ENCODE peak calls at places on chromosomes 13 and 19, in seven cellular contexts. One of them, this sample, is unnamed.
A peak's percentile ranks its signal among the peaks of the same experiment; 100 is the strongest.

GRCh38 chr13:19089315-19089714 is 92.3 kb downstream of the TUBA3C start:
- DNase-seq in HCT116: no peak
- DNase-seq in SK-N-SH: peak; percentile 39
- DNase-seq in NT2/D1: peak; percentile 20
- DNase-seq in K562: peak; percentile 21
- DNase-seq in H1: no peak
- DNase-seq in HepG2: peak; percentile 9
- DNase-seq in this sample: no peak

GRCh38 chr19:51368366-51369282 is at the start of gene CLDND2:
- DNase-seq in HCT116: no peak
- DNase-seq in SK-N-SH: no peak
- DNase-seq in NT2/D1: no peak
- DNase-seq in K562: peak; percentile 47
- DNase-seq in H1: peak; percentile 48
- DNase-seq in HepG2: no peak
- DNase-seq in this sample: no peak

GRCh38 chr19:43789029-43789428 is 8.3 kb upstream of the KCNN4 start:
- DNase-seq in HCT116: no peak
- DNase-seq in SK-N-SH: no peak
- DNase-seq in NT2/D1: no peak
- DNase-seq in K562: peak; percentile 37
- DNase-seq in H1: no peak
- DNase-seq in HepG2: no peak
- DNase-seq in this sample: no peak

GRCh38 chr13:40789275-40790231 is at the start of gene SLC25A15:
- DNase-seq in HCT116: peak; percentile 48
- DNase-seq in SK-N-SH: peak; percentile 97
- DNase-seq in NT2/D1: peak; percentile 50
- DNase-seq in K562: peak; percentile 80
- DNase-seq in H1: peak; percentile 81
- DNase-seq in HepG2: peak; percentile 67
- DNase-seq in this sample: no peak

GRCh38 chr13:110338441-110339101 is 31.5 kb downstream of the COL4A2 start:
- DNase-seq in HCT116: no peak
- DNase-seq in SK-N-SH: no peak
- DNase-seq in NT2/D1: no peak
- DNase-seq in K562: no peak
- DNase-seq in H1: no peak
- DNase-seq in HepG2: no peak
- DNase-seq in this sample: no peak

GRCh38 chr19:36488816-36489138 is 584 bp downstream of the ZNF566 start:
- DNase-seq in HCT116: peak; percentile 13
- DNase-seq in SK-N-SH: peak; percentile 59
- DNase-seq in NT2/D1: no peak
- DNase-seq in K562: peak; percentile 43
- DNase-seq in H1: no peak
- DNase-seq in HepG2: peak; percentile 39
- DNase-seq in this sample: no peak

GRCh38 chr13:93778548-93778947 is 551.9 kb downstream of the GPC6 start:
- DNase-seq in HCT116: no peak
- DNase-seq in SK-N-SH: no peak
- DNase-seq in NT2/D1: no peak
- DNase-seq in K562: no peak
- DNase-seq in H1: no peak
- DNase-seq in HepG2: no peak
- DNase-seq in this sample: no peak

GRCh38 chr13:92967923-92968322 is 258.7 kb upstream of the GPC6 start:
- DNase-seq in HCT116: no peak
- DNase-seq in SK-N-SH: no peak
- DNase-seq in NT2/D1: no peak
- DNase-seq in K562: no peak
- DNase-seq in H1: no peak
- DNase-seq in HepG2: peak; percentile 18
- DNase-seq in this sample: no peak

GRCh38 chr19:30227661-30228112 is 144.5 kb upstream of the ZNF536 start:
- DNase-seq in HCT116: peak; percentile 13
- DNase-seq in SK-N-SH: peak; percentile 87
- DNase-seq in NT2/D1: peak; percentile 48
- DNase-seq in K562: peak; percentile 47
- DNase-seq in H1: peak; percentile 87
- DNase-seq in HepG2: peak; percentile 17
- DNase-seq in this sample: no peak

GRCh38 chr19:48964205-48965032 is 690 bp upstream of the FTL start:
- DNase-seq in HCT116: no peak
- DNase-seq in SK-N-SH: no peak
- DNase-seq in NT2/D1: no peak
- DNase-seq in K562: no peak
- DNase-seq in H1: peak; percentile 78
- DNase-seq in HepG2: peak; percentile 34
- DNase-seq in this sample: no peak

GRCh38 chr19:44346556-44346955 is 9.9 kb downstream of the ZNF112 start:
- DNase-seq in HCT116: no peak
- DNase-seq in SK-N-SH: no peak
- DNase-seq in NT2/D1: no peak
- DNase-seq in K562: no peak
- DNase-seq in H1: no peak
- DNase-seq in HepG2: no peak
- DNase-seq in this sample: no peak

GRCh38 chr19:42436006-42436405 is 6.7 kb downstream of the CXCL17 start:
- DNase-seq in HCT116: no peak
- DNase-seq in SK-N-SH: no peak
- DNase-seq in NT2/D1: no peak
- DNase-seq in K562: no peak
- DNase-seq in H1: no peak
- DNase-seq in HepG2: peak; percentile 42
- DNase-seq in this sample: no peak

GRCh38 chr13:43662976-43663375 is 123.8 kb downstream of the ENOX1 start:
- DNase-seq in HCT116: no peak
- DNase-seq in SK-N-SH: no peak
- DNase-seq in NT2/D1: no peak
- DNase-seq in K562: no peak
- DNase-seq in H1: no peak
- DNase-seq in HepG2: no peak
- DNase-seq in this sample: no peak

GRCh38 chr13:42544246-42544915 is 29.6 kb upstream of the TNFSF11 start:
- DNase-seq in HCT116: no peak
- DNase-seq in SK-N-SH: no peak
- DNase-seq in NT2/D1: no peak
- DNase-seq in K562: no peak
- DNase-seq in H1: no peak
- DNase-seq in HepG2: no peak
- DNase-seq in this sample: no peak

GRCh38 chr13:99124695-99125334 is 75.8 kb upstream of the UBAC2 start:
- DNase-seq in HCT116: peak; percentile 3
- DNase-seq in SK-N-SH: no peak
- DNase-seq in NT2/D1: no peak
- DNase-seq in K562: no peak
- DNase-seq in H1: no peak
- DNase-seq in HepG2: no peak
- DNase-seq in this sample: peak; percentile 34

GRCh38 chr13:80030491-80030890 is 310.4 kb downstream of the SPRY2 start:
- DNase-seq in HCT116: peak; percentile 18
- DNase-seq in SK-N-SH: no peak
- DNase-seq in NT2/D1: no peak
- DNase-seq in K562: no peak
- DNase-seq in H1: no peak
- DNase-seq in HepG2: no peak
- DNase-seq in this sample: no peak

GRCh38 chr19:32646556-32646955 is 28.4 kb downstream of the ANKRD27 start:
- DNase-seq in HCT116: no peak
- DNase-seq in SK-N-SH: no peak
- DNase-seq in NT2/D1: no peak
- DNase-seq in K562: no peak
- DNase-seq in H1: no peak
- DNase-seq in HepG2: no peak
- DNase-seq in this sample: no peak

GRCh38 chr13:35630551-35631275 is 154.2 kb upstream of the MAB21L1 start:
- DNase-seq in HCT116: peak; percentile 40
- DNase-seq in SK-N-SH: peak; percentile 36
- DNase-seq in NT2/D1: peak; percentile 15
- DNase-seq in K562: peak; percentile 7
- DNase-seq in H1: no peak
- DNase-seq in HepG2: peak; percentile 52
- DNase-seq in this sample: no peak

DNA sequence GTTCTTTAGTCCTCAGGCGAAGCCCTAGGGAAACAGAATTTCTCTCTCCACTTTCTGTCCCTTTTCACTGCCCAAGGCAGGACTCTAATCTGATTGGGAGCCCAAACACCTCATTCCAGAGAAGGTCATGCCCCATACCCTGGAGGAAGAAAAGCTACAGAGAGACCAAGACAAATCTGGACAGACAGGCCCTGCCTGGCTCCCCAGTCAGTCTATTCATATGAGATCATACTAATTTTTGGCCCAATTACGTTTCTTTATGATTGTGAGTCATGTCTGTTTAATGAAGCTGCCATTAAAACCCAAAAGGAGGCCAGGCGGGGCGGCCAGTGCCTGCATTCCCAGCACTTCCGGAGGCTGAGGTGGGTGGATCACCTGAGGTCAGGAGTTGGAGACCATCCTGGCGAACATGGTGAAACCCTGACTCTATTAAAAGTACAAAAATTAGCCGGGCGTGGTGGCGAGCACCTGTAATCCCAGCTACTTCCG is 3.3 kb upstream of the AP3D1 start:
- DNase-seq in HCT116: no peak
- DNase-seq in SK-N-SH: no peak
- DNase-seq in NT2/D1: no peak
- DNase-seq in K562: no peak
- DNase-seq in H1: no peak
- DNase-seq in HepG2: no peak
- DNase-seq in this sample: no peak
- TF ChIP-seq YY1 in HCT116: no peak
- TF ChIP-seq YY1 in SK-N-SH: no peak
- TF ChIP-seq YY1 in NT2/D1: no peak
- TF ChIP-seq YY1 in K562: no peak
- TF ChIP-seq YY1 in H1: no peak
- TF ChIP-seq YY1 in HepG2: no peak
- TF ChIP-seq YY1 in this sample: no peak

GRCh38 chr13:50290186-50290585 is 274.9 kb downstream of the KCNRG start:
- DNase-seq in HCT116: no peak
- DNase-seq in SK-N-SH: no peak
- DNase-seq in NT2/D1: no peak
- DNase-seq in K562: no peak
- DNase-seq in H1: no peak
- DNase-seq in HepG2: no peak
- DNase-seq in this sample: no peak

GRCh38 chr13:50291611-50292010 is 276.4 kb downstream of the KCNRG start:
- DNase-seq in HCT116: no peak
- DNase-seq in SK-N-SH: no peak
- DNase-seq in NT2/D1: no peak
- DNase-seq in K562: no peak
- DNase-seq in H1: no peak
- DNase-seq in HepG2: no peak
- DNase-seq in this sample: no peak

GRCh38 chr13:50286376-50286775 is 271.1 kb downstream of the KCNRG start:
- DNase-seq in HCT116: no peak
- DNase-seq in SK-N-SH: no peak
- DNase-seq in NT2/D1: no peak
- DNase-seq in K562: no peak
- DNase-seq in H1: no peak
- DNase-seq in HepG2: no peak
- DNase-seq in this sample: no peak

GRCh38 chr13:50292082-50292481 is 276.8 kb downstream of the KCNRG start:
- DNase-seq in HCT116: no peak
- DNase-seq in SK-N-SH: no peak
- DNase-seq in NT2/D1: no peak
- DNase-seq in K562: no peak
- DNase-seq in H1: no peak
- DNase-seq in HepG2: no peak
- DNase-seq in this sample: no peak
- TF ChIP-seq YY1 in HCT116: no peak
- TF ChIP-seq YY1 in SK-N-SH: no peak
- TF ChIP-seq YY1 in NT2/D1: no peak
- TF ChIP-seq YY1 in K562: no peak
- TF ChIP-seq YY1 in H1: no peak
- TF ChIP-seq YY1 in HepG2: no peak
- TF ChIP-seq YY1 in this sample: no peak

GRCh38 chr19:54335164-54335563 is 3.8 kb downstream of the LILRA4 start:
- DNase-seq in HCT116: no peak
- DNase-seq in SK-N-SH: no peak
- DNase-seq in NT2/D1: no peak
- DNase-seq in K562: no peak
- DNase-seq in H1: no peak
- DNase-seq in HepG2: no peak
- DNase-seq in this sample: no peak
- TF ChIP-seq YY1 in HCT116: no peak
- TF ChIP-seq YY1 in SK-N-SH: no peak
- TF ChIP-seq YY1 in NT2/D1: no peak
- TF ChIP-seq YY1 in K562: no peak
- TF ChIP-seq YY1 in H1: no peak
- TF ChIP-seq YY1 in HepG2: no peak
- TF ChIP-seq YY1 in this sample: no peak

GRCh38 chr19:47881757-47882156 is 4.4 kb downstream of the SULT2A1 start:
- DNase-seq in HCT116: no peak
- DNase-seq in SK-N-SH: no peak
- DNase-seq in NT2/D1: no peak
- DNase-seq in K562: no peak
- DNase-seq in H1: no peak
- DNase-seq in HepG2: no peak
- DNase-seq in this sample: no peak

GRCh38 chr19:47885067-47885463 is 1.1 kb downstream of the SULT2A1 start:
- DNase-seq in HCT116: no peak
- DNase-seq in SK-N-SH: no peak
- DNase-seq in NT2/D1: no peak
- DNase-seq in K562: no peak
- DNase-seq in H1: no peak
- DNase-seq in HepG2: peak; percentile 44
- DNase-seq in this sample: no peak

GRCh38 chr19:47882890-47883289 is 3.2 kb downstream of the SULT2A1 start:
- DNase-seq in HCT116: no peak
- DNase-seq in SK-N-SH: no peak
- DNase-seq in NT2/D1: no peak
- DNase-seq in K562: no peak
- DNase-seq in H1: no peak
- DNase-seq in HepG2: no peak
- DNase-seq in this sample: no peak

GRCh38 chr19:47890865-47891621 is 4.9 kb upstream of the SULT2A1 start:
- DNase-seq in HCT116: no peak
- DNase-seq in SK-N-SH: no peak
- DNase-seq in NT2/D1: no peak
- DNase-seq in K562: no peak
- DNase-seq in H1: no peak
- DNase-seq in HepG2: no peak
- DNase-seq in this sample: no peak

DNA sequence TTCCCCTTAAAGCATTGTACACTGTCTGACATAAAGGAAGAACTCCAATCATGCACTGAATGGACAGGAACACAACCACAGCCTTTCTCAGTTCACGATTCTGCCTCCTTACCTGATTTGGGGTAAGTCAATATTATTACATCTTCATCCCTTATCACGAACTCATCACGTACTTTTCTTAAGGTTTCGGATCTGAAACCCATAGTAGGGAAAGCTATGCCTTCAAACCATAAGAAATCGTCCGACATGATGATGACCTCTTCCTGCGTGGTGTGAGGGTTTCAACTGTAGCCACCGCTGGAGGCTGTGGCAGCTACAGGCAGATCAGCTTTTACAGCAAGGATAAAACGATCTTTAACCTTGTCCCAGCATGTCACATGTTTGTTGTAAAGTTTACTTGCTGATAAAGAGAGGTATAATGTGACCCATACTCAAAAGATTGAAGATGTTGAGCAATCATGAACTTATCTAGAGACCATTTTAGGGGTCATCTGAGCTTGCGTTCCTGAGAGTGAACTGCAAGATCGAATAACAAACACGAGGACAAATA is at the start of gene SULT2A1:
- DNase-seq in HCT116: no peak
- DNase-seq in SK-N-SH: no peak
- DNase-seq in NT2/D1: no peak
- DNase-seq in K562: no peak
- DNase-seq in H1: no peak
- DNase-seq in HepG2: peak; percentile 92
- DNase-seq in this sample: no peak
- TF ChIP-seq YY1 in HCT116: no peak
- TF ChIP-seq YY1 in SK-N-SH: no peak
- TF ChIP-seq YY1 in NT2/D1: no peak
- TF ChIP-seq YY1 in K562: no peak
- TF ChIP-seq YY1 in H1: no peak
- TF ChIP-seq YY1 in HepG2: no peak
- TF ChIP-seq YY1 in this sample: no peak

This sample was measured in GM12878.